ENCODE peak calls at places on chromosomes 11 and 22, in ten cellular contexts. T is small intestine; Z is CD4-positive, alpha-beta memory T cell; F is HCT116; I is kidney; V is SJSA1; D is neuronal stem cell; B is pancreas; R is CD8-positive, alpha-beta T cell; N is transverse colon. O is an unnamed sample.
A peak's percentile ranks its signal among the peaks of the same experiment; 100 is the strongest.

GRCh38 chr22:40423882-40424640 is 53.7 kb downstream of the SGSM3 start:
- DNase-seq in T (no peak), Z (no peak), F (no peak), I (no peak), V (no peak), D (no peak), B (no peak), R (no peak), N (no peak), O (no peak)

GRCh38 chr22:35782504-35782903 is 64.8 kb downstream of the APOL5 start:
- DNase-seq in T (no peak), Z (no peak), F (no peak), I (no peak), V (no peak), D (no peak), B (no peak), R (no peak), N (no peak), O (no peak)

GRCh38 chr11:126118806-126119205 is 56.1 kb upstream of the CDON start:
- DNase-seq in T (no peak), Z (no peak), F (no peak), I (peak; percentile 44), V (no peak), D (no peak), B (no peak), R (no peak), N (no peak), O (no peak)

GRCh38 chr11:12167098-12167999 is 57.0 kb downstream of the MICAL2 start:
- DNase-seq in T (peak; percentile 94), Z (peak; percentile 38), F (peak; percentile 95), I (no peak), V (peak; percentile 92), D (no peak), B (no peak), R (no peak), N (peak; percentile 74), O (peak; percentile 40)

GRCh38 chr11:34149786-34150185 is 44.4 kb downstream of the NAT10 start:
- DNase-seq in T (no peak), Z (no peak), F (no peak), I (peak; percentile 75), V (no peak), D (no peak), B (no peak), R (no peak), N (no peak), O (no peak)

GRCh38 chr11:37050311-37050710 is 452.3 kb upstream of the RAG2 start:
- DNase-seq in T (no peak), Z (no peak), F (no peak), I (no peak), V (no peak), D (no peak), B (no peak), R (no peak), N (no peak), O (no peak)

GRCh38 chr22:37525746-37526350 is 6.6 kb upstream of the CARD10 start:
- DNase-seq in T (no peak), Z (no peak), F (no peak), I (peak; percentile 35), V (peak; percentile 23), D (no peak), B (no peak), R (no peak), N (no peak), O (no peak)

GRCh38 chr11:77468527-77468926 is 5.4 kb downstream of the PAK1 start:
- DNase-seq in T (no peak), Z (no peak), F (no peak), I (no peak), V (no peak), D (no peak), B (no peak), R (no peak), N (no peak), O (no peak)

GRCh38 chr22:34055525-34056200 is 135.4 kb upstream of the LARGE1 start:
- DNase-seq in T (peak; percentile 54), Z (no peak), F (no peak), I (no peak), V (no peak), D (peak; percentile 35), B (no peak), R (no peak), N (no peak), O (no peak)

GRCh38 chr11:1759151-1759850 is 4.4 kb downstream of the CTSD start:
- DNase-seq in T (no peak), Z (no peak), F (no peak), I (peak; percentile 82), V (no peak), D (no peak), B (peak; percentile 51), R (peak; percentile 9), N (no peak), O (peak; percentile 24)

GRCh38 chr11:18191376-18191775 is 18.7 kb downstream of the MRGPRX4 start:
- DNase-seq in T (no peak), Z (no peak), F (no peak), I (no peak), V (no peak), D (no peak), B (no peak), R (no peak), N (no peak), O (no peak)

GRCh38 chr11:61587541-61587941 is 6.7 kb upstream of the SYT7 start:
- DNase-seq in T (no peak), Z (no peak), F (no peak), I (no peak), V (no peak), D (peak; percentile 43), B (peak; percentile 72), R (peak; percentile 52), N (peak; percentile 54), O (peak; percentile 80)

DNA sequence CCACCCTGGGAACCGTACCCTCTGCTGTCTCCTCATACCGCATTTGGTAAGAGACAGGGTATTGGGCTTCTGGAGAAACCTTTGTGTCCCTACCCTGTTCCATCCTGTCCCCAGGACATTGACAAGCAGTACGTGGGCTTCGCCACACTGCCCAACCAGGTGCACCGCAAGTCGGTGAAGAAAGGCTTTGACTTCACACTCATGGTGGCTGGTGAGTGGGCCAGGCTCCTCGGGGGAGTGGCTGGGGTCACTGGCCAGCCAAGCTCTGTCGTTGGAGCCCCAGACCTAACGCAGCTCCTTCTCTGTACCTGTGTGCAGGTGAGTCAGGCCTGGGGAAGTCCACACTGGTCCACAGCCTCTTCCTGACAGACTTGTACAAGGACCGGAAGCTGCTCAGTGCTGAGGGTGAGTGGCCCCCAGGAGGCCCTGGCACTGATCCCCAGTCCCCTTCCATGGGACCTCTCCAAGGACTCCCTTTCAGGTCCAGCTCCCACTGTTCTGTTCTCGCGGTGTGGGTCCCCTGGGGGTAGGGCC is 3.8 kb upstream of the GP1BB start:
- DNase-seq in T (no peak), Z (peak; percentile 42), F (no peak), I (no peak), V (no peak), D (no peak), B (no peak), R (no peak), N (no peak), O (no peak)
- H3K4me3 ChIP-seq in T (no peak overlapping the region), Z (no peak overlapping the region), F (no peak overlapping the region), I (no peak overlapping the region), V (no peak overlapping the region), D (no peak overlapping the region), B (no peak overlapping the region), R (no peak overlapping the region), N (no peak overlapping the region), O (peak overlapping the region; percentile 67)

GRCh38 chr22:47625531-47626427 is 863.3 kb downstream of the TBC1D22A start:
- DNase-seq in T (no peak), Z (no peak), F (no peak), I (peak; percentile 59), V (no peak), D (no peak), B (no peak), R (no peak), N (no peak), O (no peak)
- H3K9me3 ChIP-seq in T (no peaks in the 10 kb centered on the region), Z (no peaks in the 10 kb centered on the region), F (peaks cover 4% of the 10 kb centered on the region), I (no peaks in the 10 kb centered on the region), V (no peaks in the 10 kb centered on the region), D (no peaks in the 10 kb centered on the region), B (no peaks in the 10 kb centered on the region), R (no peaks in the 10 kb centered on the region), N (no peaks in the 10 kb centered on the region), O (no peaks in the 10 kb centered on the region)

GRCh38 chr11:24043842-24044241 is 453.0 kb upstream of the LUZP2 start:
- DNase-seq in T (no peak), Z (no peak), F (no peak), I (no peak), V (no peak), D (no peak), B (no peak), R (no peak), N (no peak), O (no peak)

DNA sequence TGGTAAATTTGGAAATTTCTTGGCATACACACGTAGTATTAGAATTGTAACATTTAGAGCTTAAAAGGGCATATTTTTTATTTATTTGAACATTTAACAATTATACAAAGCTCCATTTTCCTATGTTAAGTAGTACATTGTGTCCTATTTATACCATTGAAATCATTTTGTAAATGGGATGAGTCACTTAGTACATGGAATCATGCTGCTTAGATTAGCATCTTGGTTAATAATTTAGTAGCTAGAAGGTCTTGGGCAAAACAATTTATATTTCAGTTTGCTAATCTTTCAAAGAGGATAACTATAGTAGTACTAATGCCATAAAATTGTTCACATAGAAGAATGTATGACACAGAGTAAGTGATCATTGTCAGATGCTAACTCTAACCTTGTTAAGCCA is 450.1 kb upstream of the LUZP2 start:
- DNase-seq in T (no peak), Z (no peak), F (no peak), I (no peak), V (no peak), D (no peak), B (no peak), R (no peak), N (no peak), O (no peak)
- H3K4me1 ChIP-seq in T (no peaks in the 10 kb centered on the region), Z (no peaks in the 10 kb centered on the region), F (no peaks in the 10 kb centered on the region), I (no peaks in the 10 kb centered on the region), V (no peaks in the 10 kb centered on the region), D (no peaks in the 10 kb centered on the region), B (no peaks in the 10 kb centered on the region), R (no peaks in the 10 kb centered on the region), N (no peaks in the 10 kb centered on the region), O (no peaks in the 10 kb centered on the region)

GRCh38 chr11:3380706-3381570 is 2.0 kb upstream of the ZNF195 start:
- DNase-seq in T (no peak), Z (no peak), F (no peak), I (no peak), V (no peak), D (peak; percentile 33), B (no peak), R (no peak), N (no peak), O (no peak)

GRCh38 chr11:3382613-3383275 is 3.8 kb upstream of the ZNF195 start:
- DNase-seq in T (peak; percentile 42), Z (no peak), F (no peak), I (no peak), V (no peak), D (no peak), B (no peak), R (no peak), N (peak; percentile 17), O (no peak)

GRCh38 chr11:3378426-3379423 is at the start of gene ZNF195:
- DNase-seq in T (peak; percentile 99), Z (peak; percentile 99), F (peak; percentile 97), I (peak; percentile 99), V (peak; percentile 95), D (peak; percentile 97), B (peak; percentile 97), R (peak; percentile 97), N (peak; percentile 99), O (peak; percentile 99)

DNA sequence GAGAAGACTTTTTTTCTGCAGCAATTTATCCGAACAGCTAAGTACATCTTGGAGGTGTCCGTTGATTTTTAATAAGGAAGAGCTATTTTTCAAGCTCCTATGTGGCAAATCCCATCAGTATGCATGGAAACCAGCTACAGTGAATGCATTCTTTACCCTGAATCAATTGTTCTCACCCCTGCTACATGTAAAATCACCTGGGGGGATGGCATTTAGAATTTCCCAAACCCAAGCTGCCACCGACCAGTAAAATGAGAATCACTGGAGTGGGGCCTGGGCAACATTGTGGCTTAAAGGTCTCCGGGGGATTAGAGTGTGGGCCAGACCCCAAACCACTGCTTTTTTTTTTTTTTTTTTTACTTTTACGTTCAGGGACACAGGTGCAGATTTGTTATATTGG is 2.8 kb upstream of the ZNF195 start:
- DNase-seq in T (no peak), Z (no peak), F (no peak), I (no peak), V (no peak), D (no peak), B (no peak), R (no peak), N (no peak), O (no peak)
- H3K4me3 ChIP-seq in T (no peak overlapping the region), Z (no peak overlapping the region), F (no peak overlapping the region), I (no peak overlapping the region), V (no peak overlapping the region), D (peak overlapping the region; percentile 53), B (no peak overlapping the region), R (no peak overlapping the region), N (no peak overlapping the region), O (no peak overlapping the region)